ENCODE peak calls at places on chromosomes 16 and 17, in five cellular contexts. N, A, X, F and S are unnamed samples.

GRCh38 chr16:10961231-10961630 is 16.9 kb downstream of the CLEC16A start:
- DNase-seq in N (peak), A (no peak), X (peak), F (no peak), S (no peak)

GRCh38 chr17:69729937-69730336 is 315.4 kb downstream of the MAP2K6 start:
- DNase-seq in N (peak), A (no peak), X (peak), F (no peak), S (no peak)

GRCh38 chr17:74245818-74246204 is 28.2 kb upstream of the DNAI2 start:
- DNase-seq in N (no peak), A (peak), X (no peak), F (no peak), S (no peak)

GRCh38 chr16:66511615-66512500 is 38.1 kb downstream of the TK2 start:
- DNase-seq in N (peak), A (peak), X (peak), F (peak), S (no peak)

GRCh38 chr16:61263400-61263799 is 772.8 kb downstream of the CDH8 start:
- DNase-seq in N (no peak), A (no peak), X (no peak), F (peak), S (no peak)

GRCh38 chr16:4028144-4028543 is 88.1 kb downstream of the ADCY9 start:
- DNase-seq in N (no peak), A (no peak), X (no peak), F (no peak), S (no peak)

GRCh38 chr16:42069-42457 is 11.3 kb downstream of the POLR3K start:
- DNase-seq in N (no peak), A (no peak), X (no peak), F (no peak), S (no peak)

GRCh38 chr16:19517424-19518089 is 4.3 kb downstream of the GDE1 start:
- DNase-seq in N (peak), A (no peak), X (peak), F (no peak), S (no peak)

GRCh38 chr16:77213542-77214108 is 14.4 kb downstream of the SYCE1L start:
- DNase-seq in N (peak), A (no peak), X (peak), F (no peak), S (no peak)

GRCh38 chr17:40791808-40792436 is 7.8 kb downstream of the KRT28 start:
- DNase-seq in N (peak), A (no peak), X (peak), F (peak), S (no peak)

GRCh38 chr16:65731840-65732239 is 610.0 kb upstream of the CDH11 start:
- DNase-seq in N (peak), A (no peak), X (peak), F (no peak), S (no peak)

GRCh38 chr17:55266051-55266957 is 1.5 kb downstream of the HLF start:
- DNase-seq in N (no peak), A (peak), X (peak), F (peak), S (no peak)

GRCh38 chr17:53032861-53033271 is 789.9 kb upstream of the KIF2B start:
- DNase-seq in N (peak), A (peak), X (peak), F (peak), S (peak)

GRCh38 chr16:67833035-67833417 is 9.1 kb upstream of the THAP11 start:
- DNase-seq in N (peak), A (no peak), X (peak), F (no peak), S (no peak)

GRCh38 chr16:53849994-53850393 is 146.0 kb downstream of the FTO start:
- DNase-seq in N (no peak), A (no peak), X (no peak), F (no peak), S (no peak)

GRCh38 chr16:82067042-82067809 is 32.2 kb downstream of the HSD17B2 start:
- DNase-seq in N (no peak), A (no peak), X (peak), F (no peak), S (no peak)

GRCh38 chr16:89041571-89042481 is 51.8 kb upstream of the ACSF3 start:
- DNase-seq in N (no peak), A (no peak), X (no peak), F (no peak), S (no peak)

GRCh38 chr16:65285128-65286120 is 163.6 kb upstream of the CDH11 start:
- DNase-seq in N (no peak), A (no peak), X (no peak), F (no peak), S (no peak)

GRCh38 chr17:8121531-8122390 is 2.1 kb downstream of the HES7 start:
- DNase-seq in N (peak), A (peak), X (peak), F (peak), S (peak)

GRCh38 chr17:40349477-40350409 is 14.8 kb downstream of the GJD3 start:
- DNase-seq in N (peak), A (no peak), X (peak), F (no peak), S (no peak)

GRCh38 chr17:39107973-39108372 is 43.5 kb downstream of the PLXDC1 start:
- DNase-seq in N (no peak), A (no peak), X (no peak), F (peak), S (no peak)

GRCh38 chr16:81265658-81266451 is 27.4 kb downstream of the BCO1 start:
- DNase-seq in N (no peak), A (no peak), X (peak), F (no peak), S (no peak)

GRCh38 chr16:49931931-49932330 is 76.0 kb upstream of the ZNF423 start:
- DNase-seq in N (no peak), A (no peak), X (no peak), F (no peak), S (no peak)

GRCh38 chr16:84498859-84499620 is 5.4 kb downstream of the MEAK7 start:
- DNase-seq in N (no peak), A (no peak), X (no peak), F (no peak), S (no peak)

GRCh38 chr16:2507679-2508064 is 6.1 kb upstream of the ATP6V0C start:
- DNase-seq in N (no peak), A (no peak), X (no peak), F (no peak), S (no peak)

GRCh38 chr16:16164244-16164643 is 59.0 kb downstream of the ABCC6 start:
- DNase-seq in N (no peak), A (no peak), X (no peak), F (no peak), S (no peak)

GRCh38 chr16:30780549-30780948 is 6.5 kb downstream of the ZNF629 start:
- DNase-seq in N (no peak), A (no peak), X (no peak), F (no peak), S (no peak)

GRCh38 chr16:8199390-8199789 is 390.9 kb downstream of the TMEM114 start:
- DNase-seq in N (no peak), A (no peak), X (no peak), F (peak), S (no peak)

GRCh38 chr17:51165680-51166197 is 472 bp upstream of the NME2 start:
- DNase-seq in N (no peak), A (peak), X (peak), F (peak), S (peak)

GRCh38 chr16:11249233-11250061 is 6.6 kb downstream of the SOCS1 start:
- DNase-seq in N (no peak), A (no peak), X (no peak), F (peak), S (peak)

GRCh38 chr17:9470171-9470570 is 105.4 kb downstream of the STX8 start:
- DNase-seq in N (no peak), A (no peak), X (peak), F (no peak), S (peak)

GRCh38 chr17:10683853-10684252 is 13.5 kb downstream of the SCO1 start:
- DNase-seq in N (peak), A (no peak), X (peak), F (peak), S (no peak)

GRCh38 chr17:32267690-32268205 is 2.1 kb downstream of the RHBDL3 start:
- DNase-seq in N (peak), A (peak), X (no peak), F (peak), S (no peak)

GRCh38 chr17:81402530-81402941 is 7.3 kb downstream of the BAHCC1 start:
- DNase-seq in N (no peak), A (no peak), X (no peak), F (no peak), S (no peak)

GRCh38 chr17:75822800-75823166 is 21.4 kb downstream of the UNC13D start:
- DNase-seq in N (no peak), A (no peak), X (no peak), F (no peak), S (no peak)

GRCh38 chr16:49337814-49338350 is 35.7 kb upstream of the C16orf78 start:
- DNase-seq in N (no peak), A (peak), X (no peak), F (no peak), S (no peak)

GRCh38 chr17:746181-746580 is 5.9 kb downstream of the GEMIN4 start:
- DNase-seq in N (no peak), A (no peak), X (no peak), F (no peak), S (no peak)
- H2AFZ ChIP-seq in N (no peak), A (no peak), X (no peak), F (no peak), S (no peak)

DNA sequence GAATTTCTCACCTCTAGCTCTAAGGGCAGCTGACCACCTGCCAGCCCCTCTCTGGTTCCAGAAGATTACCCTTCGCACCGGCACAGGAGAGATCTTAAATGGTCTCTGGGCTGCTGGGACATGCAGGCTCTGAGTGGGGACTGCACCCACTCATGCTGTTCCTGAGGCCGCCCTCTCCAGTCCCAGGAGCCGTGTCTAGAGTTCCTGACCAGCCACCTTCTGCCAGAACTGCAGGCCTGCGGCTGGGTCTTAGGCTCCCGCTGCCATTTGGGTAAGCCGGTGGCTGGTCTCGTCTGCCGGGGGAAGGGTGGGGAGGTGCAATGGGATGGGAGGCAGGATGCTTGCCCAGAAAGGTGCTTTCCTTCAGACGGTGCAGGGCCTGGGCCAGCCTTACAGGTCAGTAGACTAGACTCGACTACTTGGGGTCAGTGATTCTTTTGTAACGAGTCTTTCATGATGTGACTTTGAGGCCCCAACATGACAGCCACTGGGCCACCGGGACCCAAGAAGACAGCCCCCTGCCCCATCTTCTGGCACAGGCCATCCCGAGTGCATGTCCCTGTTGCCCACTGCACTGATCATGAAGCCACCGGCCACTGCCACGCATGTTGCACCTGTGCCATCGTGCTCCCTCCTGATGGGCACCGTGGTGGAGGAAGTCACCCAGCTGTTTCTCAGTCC is 26.4 kb downstream of the B9D1 start:
- DNase-seq in N (no peak), A (no peak), X (no peak), F (no peak), S (no peak)
- H3K4me3 ChIP-seq in N (no peak), A (no peak), X (no peak), F (no peak), S (no peak)

DNA sequence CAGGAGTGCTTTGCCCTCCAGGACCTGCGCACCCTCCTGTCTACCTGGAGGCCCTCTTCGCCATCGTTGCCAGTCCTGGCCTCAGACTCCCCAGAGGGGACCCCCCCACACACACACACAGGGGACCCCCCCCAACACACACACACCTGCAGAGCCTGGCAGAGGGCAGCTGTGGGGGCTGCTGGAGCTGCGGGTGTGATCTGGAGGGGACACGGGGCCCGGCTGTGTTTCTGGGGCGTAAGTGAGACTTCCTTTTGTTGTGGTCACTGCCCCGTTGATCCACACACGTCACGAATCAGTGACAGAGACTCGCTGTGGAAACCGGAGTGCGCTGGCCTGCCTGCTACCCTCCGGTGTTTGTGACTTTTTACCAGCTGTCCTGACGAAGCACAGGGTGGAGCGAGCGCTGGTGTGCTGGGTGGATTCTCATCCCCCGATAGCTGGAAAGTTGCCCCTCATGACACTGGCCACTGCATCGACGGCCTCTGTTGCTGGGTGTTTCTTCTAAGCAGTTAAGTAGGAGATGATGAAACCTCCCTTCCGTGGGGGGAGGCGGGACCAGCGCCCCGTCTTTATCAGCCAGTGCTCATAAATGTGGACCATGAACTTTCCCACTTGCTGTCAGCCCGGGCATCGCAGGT is 2.3 kb downstream of the METRNL start:
- DNase-seq in N (no peak), A (no peak), X (peak), F (no peak), S (no peak)
- TF ChIP-seq EZH2 in N (peak), A (peak), X (no peak), F (no peak), S (peak)

GRCh38 chr17:2384439-2385127 is 16.3 kb downstream of the MNT start:
- DNase-seq in N (no peak), A (no peak), X (no peak), F (no peak), S (no peak)
- H2AFZ ChIP-seq in N (no peak), A (no peak), X (no peak), F (no peak), S (no peak)

GRCh38 chr17:45128989-45129388 is 3.3 kb downstream of the PLCD3 start:
- DNase-seq in N (no peak), A (no peak), X (no peak), F (no peak), S (no peak)

GRCh38 chr17:45128331-45128730 is 4.0 kb downstream of the PLCD3 start:
- DNase-seq in N (no peak), A (no peak), X (no peak), F (no peak), S (no peak)

GRCh38 chr17:45127583-45128300 is 4.6 kb downstream of the PLCD3 start:
- DNase-seq in N (peak), A (no peak), X (peak), F (no peak), S (no peak)

GRCh38 chr17:45125509-45125908 is 6.8 kb downstream of the PLCD3 start:
- DNase-seq in N (no peak), A (no peak), X (no peak), F (no peak), S (no peak)

GRCh38 chr17:45127209-45127582 is 5.1 kb downstream of the PLCD3 start:
- DNase-seq in N (no peak), A (no peak), X (no peak), F (no peak), S (no peak)
- H3K4me3 ChIP-seq in N (no peak), A (no peak), X (no peak), F (no peak), S (no peak)

GRCh38 chr17:34850964-34851363 is 110.3 kb downstream of the CCT6B start:
- DNase-seq in N (no peak), A (no peak), X (no peak), F (peak), S (no peak)
- TF ChIP-seq EZH2 in N (no peak), A (no peak), X (no peak), F (no peak), S (no peak)

DNA sequence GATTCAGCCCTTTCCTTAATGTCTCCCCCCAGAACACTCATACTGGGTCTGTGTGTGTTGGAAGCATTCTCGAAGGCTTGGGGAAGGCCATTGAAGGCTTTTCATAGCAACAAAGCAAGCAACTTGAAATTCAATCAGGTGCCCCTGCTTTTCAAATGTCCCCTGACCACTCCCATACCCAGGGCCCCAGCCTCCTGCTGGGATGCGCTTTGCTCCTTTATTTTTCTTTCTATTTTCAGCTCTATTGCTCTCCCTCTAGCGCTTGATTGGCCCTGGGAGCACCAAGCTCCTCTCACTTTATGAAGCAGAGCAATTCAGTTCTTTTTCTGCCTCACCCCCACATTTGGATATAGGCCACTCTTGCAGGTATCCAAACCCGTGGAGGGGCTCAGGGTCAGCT is 92.0 kb downstream of the WSCD1 start:
- DNase-seq in N (no peak), A (peak), X (no peak), F (peak), S (no peak)
- H2AFZ ChIP-seq in N (no peak), A (peak), X (no peak), F (peak), S (no peak)

GRCh38 chr16:58938856-58939255 is 204.7 kb upstream of the GOT2 start:
- DNase-seq in N (no peak), A (no peak), X (no peak), F (peak), S (no peak)
- H3K4me3 ChIP-seq in N (no peak), A (no peak), X (no peak), F (no peak), S (no peak)

DNA sequence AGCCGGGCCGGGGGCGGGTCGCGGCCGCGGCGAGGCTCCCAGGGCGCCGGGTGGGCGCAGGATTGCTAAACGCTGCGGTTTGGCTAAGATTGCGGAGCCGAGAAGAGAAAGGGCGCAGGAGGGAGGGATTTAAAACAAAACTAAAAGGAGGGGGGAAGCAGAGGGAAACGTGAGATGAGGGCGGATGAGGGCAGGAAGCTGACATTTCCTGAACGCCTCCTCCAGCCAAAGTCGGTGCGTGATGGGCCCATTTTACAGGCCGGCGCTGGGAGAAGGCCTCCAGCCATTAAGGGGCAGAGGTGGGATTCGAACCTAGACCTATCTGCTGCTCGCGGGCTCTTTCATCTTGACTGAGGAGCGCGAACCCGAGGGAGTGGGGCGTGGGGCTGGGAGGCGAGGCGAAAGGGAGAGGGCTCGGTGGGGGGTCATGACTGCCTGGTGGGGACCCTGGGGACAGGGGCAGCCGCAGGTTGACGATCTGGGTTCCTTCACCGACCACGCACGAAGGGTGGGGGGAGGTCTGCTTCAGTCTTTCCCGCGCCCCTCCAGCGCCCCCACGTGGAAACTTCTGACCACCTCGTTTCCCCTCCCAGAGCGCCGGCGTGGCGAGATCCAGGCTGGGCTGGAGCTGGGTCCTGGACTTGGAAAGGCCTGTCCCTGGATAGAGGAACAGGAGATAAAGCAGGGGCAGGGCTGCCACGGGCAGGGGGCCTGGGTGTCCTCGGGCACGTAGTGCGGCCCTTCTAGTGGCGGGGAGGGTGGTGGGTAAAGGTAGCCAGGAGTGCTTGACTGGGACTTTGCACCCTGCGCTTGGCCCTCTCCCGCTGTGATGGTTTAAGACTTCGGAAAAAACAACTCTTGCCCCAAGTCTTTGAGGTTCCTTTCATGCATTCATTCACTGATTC is 3.8 kb upstream of the TAC4 start:
- DNase-seq in N (no peak), A (peak), X (peak), F (peak), S (peak)
- TF ChIP-seq EZH2 in N (no peak), A (no peak), X (no peak), F (no peak), S (peak)